ENCODE peak calls at places on chromosomes 2 and 18, in nine cellular contexts. P is mesendoderm; B is stimulated activated CD8-positive, alpha-beta memory T cell treated with anti-CD3 and anti-CD28 coated beads, Interleukin-7, amount 100 ng/mL, for 1 hour; K is progenitor cell of endocrine pancreas; W is ovary; G is cardiac fibroblast; I is RCC 7860; L is fibroblast of the conjunctiva; Q is IMR-90. U is an unnamed sample.

GRCh38 chr2:224222320-224222719 is 179.6 kb downstream of the FAM124B start:
- DNase-seq in B (no peak), K (no peak), I (peak; percentile 31), Q (peak; percentile 8), W (no peak), L (no peak), G (peak; percentile 48), P (peak; percentile 61), U (no peak)

GRCh38 chr2:85135066-85135914 is 2.1 kb downstream of the TCF7L1 start:
- DNase-seq in I (no peak), K (no peak), P (peak; percentile 89), L (no peak), B (no peak), W (no peak), G (no peak), Q (no peak), U (no peak)

GRCh38 chr2:55518846-55519167 is 711 bp upstream of the CFAP36 start:
- DNase-seq in K (no peak), G (no peak), W (no peak), L (no peak), B (no peak), Q (no peak), I (no peak), P (peak; percentile 64), U (no peak)

GRCh38 chr2:158573739-158574138 is 117.0 kb downstream of the PKP4 start:
- DNase-seq in G (no peak), W (no peak), B (no peak), Q (no peak), L (no peak), K (no peak), I (no peak), P (peak; percentile 40), U (no peak)

GRCh38 chr2:190835303-190835930 is 45.2 kb upstream of the GLS start:
- DNase-seq in G (peak; percentile 88), K (no peak), I (peak; percentile 80), Q (peak; percentile 89), B (no peak), W (peak; percentile 64), L (peak; percentile 60), P (no peak), U (no peak)

GRCh38 chr2:69734040-69734611 is 7.8 kb upstream of the ANXA4 start:
- DNase-seq in Q (no peak), B (no peak), L (no peak), P (no peak), I (peak; percentile 76), G (no peak), W (peak; percentile 47), K (no peak), U (no peak)

GRCh38 chr18:8982416-8983183 is 119.9 kb upstream of the NDUFV2 start:
- DNase-seq in G (peak; percentile 74), Q (peak; percentile 74), P (peak; percentile 78), L (peak; percentile 82), W (no peak), K (no peak), B (no peak), I (peak; percentile 57), U (peak; percentile 40)

GRCh38 chr2:190740449-190740848 is 91.6 kb downstream of the NAB1 start:
- DNase-seq in P (no peak), K (no peak), G (no peak), L (no peak), W (no peak), I (no peak), B (no peak), Q (no peak), U (no peak)

GRCh38 chr2:169734172-169734847 is 678 bp downstream of the KLHL23 start:
- DNase-seq in K (peak; percentile 24), L (no peak), Q (no peak), G (no peak), B (no peak), P (peak; percentile 57), W (peak; percentile 31), I (no peak), U (peak; percentile 43)

GRCh38 chr2:55779459-55780421 is 86.1 kb upstream of the PNPT1 start:
- DNase-seq in I (peak; percentile 99), W (no peak), K (no peak), L (no peak), Q (peak; percentile 82), G (peak; percentile 97), B (no peak), P (peak; percentile 85), U (no peak)

GRCh38 chr2:161078211-161078539 is 82.1 kb upstream of the TANK start:
- DNase-seq in P (no peak), W (no peak), B (no peak), G (no peak), Q (no peak), L (no peak), I (no peak), K (no peak), U (no peak)

GRCh38 chr2:213246665-213247281 is 37.5 kb upstream of the SPAG16 start:
- DNase-seq in I (peak; percentile 11), B (peak; percentile 42), P (peak; percentile 40), Q (peak; percentile 64), L (peak; percentile 60), G (peak; percentile 76), W (peak; percentile 26), K (peak; percentile 20), U (peak; percentile 5)

GRCh38 chr2:237689569-237690131 is 62.3 kb downstream of the LRRFIP1 start:
- DNase-seq in P (no peak), I (peak; percentile 51), Q (no peak), K (no peak), G (no peak), W (peak; percentile 47), L (no peak), B (no peak), U (no peak)

U was measured in HuH-7.5.